ENCODE peak calls at places on chromosome 12, in five cellular contexts. N is iPS-NIHi11, U is Right ventricle myocardium inferior, H is pancreas, L is cardiac septum. I is an unnamed sample.

GRCh38 chr12:111448831-111449790 is 43.4 kb downstream of the SH2B3 start:
- DNase-seq in H (no peak), N (no peak), U (no peak), L (peak), I (no peak)

GRCh38 chr12:4107436-4107878 is 166.1 kb upstream of the CCND2 start:
- DNase-seq in U (no peak), L (no peak), H (no peak), N (peak), I (peak)

GRCh38 chr12:41940571-41940970 is 204.1 kb downstream of the GXYLT1 start:
- DNase-seq in H (no peak), L (no peak), N (no peak), U (no peak), I (no peak)

GRCh38 chr12:89157413-89157812 is 194.9 kb downstream of the DUSP6 start:
- DNase-seq in N (no peak), U (no peak), H (no peak), L (no peak), I (no peak)

GRCh38 chr12:29309320-29309902 is 71.6 kb downstream of the ERGIC2 start:
- DNase-seq in U (no peak), H (no peak), N (no peak), L (no peak), I (no peak)

GRCh38 chr12:108696111-108696995 is 35.0 kb downstream of the CORO1C start:
- DNase-seq in H (no peak), U (no peak), L (no peak), N (no peak), I (no peak)

GRCh38 chr12:28367993-28368392 is 177.7 kb downstream of the CCDC91 start:
- DNase-seq in N (no peak), L (no peak), U (no peak), H (no peak), I (no peak)

GRCh38 chr12:97275261-97276197 is 187.1 kb upstream of the RMST start:
- DNase-seq in L (no peak), U (no peak), H (peak), N (peak), I (no peak)

GRCh38 chr12:95262808-95263207 is 45.2 kb downstream of the VEZT start:
- DNase-seq in L (no peak), U (no peak), H (no peak), N (no peak), I (no peak)

GRCh38 chr12:12975322-12976077 is 23.5 kb upstream of the GPRC5D start:
- DNase-seq in U (no peak), H (no peak), N (peak), L (no peak), I (no peak)

GRCh38 chr12:47231456-47231855 is 151.7 kb upstream of the AMIGO2 start:
- DNase-seq in N (no peak), L (no peak), U (no peak), H (no peak), I (no peak)

GRCh38 chr12:32841061-32841460 is 55.5 kb downstream of the PKP2 start:
- DNase-seq in U (no peak), N (no peak), L (no peak), H (no peak), I (no peak)

GRCh38 chr12:105100998-105101397 is 6.5 kb upstream of the WASHC4 start:
- DNase-seq in N (no peak), L (no peak), H (no peak), U (no peak), I (no peak)

GRCh38 chr12:12333980-12334709 is 15.9 kb downstream of the MANSC1 start:
- DNase-seq in N (peak), U (no peak), L (no peak), H (no peak), I (peak)

GRCh38 chr12:109497675-109498074 is 20.2 kb downstream of the UBE3B start:
- DNase-seq in L (no peak), H (no peak), U (no peak), N (no peak), I (no peak)

GRCh38 chr12:26633591-26634210 is 199.3 kb downstream of the ITPR2 start:
- DNase-seq in H (no peak), L (no peak), U (no peak), N (no peak), I (no peak)

GRCh38 chr12:18700254-18700653 is 37.6 kb downstream of the PLCZ1 start:
- DNase-seq in N (no peak), U (no peak), H (no peak), L (no peak), I (no peak)

GRCh38 chr12:66555113-66555512 is 123.8 kb downstream of the GRIP1 start:
- DNase-seq in U (no peak), H (no peak), L (no peak), N (no peak), I (no peak)

GRCh38 chr12:132217800-132218518 is 73.7 kb downstream of the NOC4L start:
- DNase-seq in H (no peak), L (no peak), U (no peak), N (no peak), I (no peak)